ENCODE peak calls at places on chromosome 11, in four cellular contexts. E is mammary epithelial cell; G is GOT3; N is stimulated activated CD8-positive, alpha-beta memory T cell treated with anti-CD3 and anti-CD28 coated beads, Interleukin-15, amount 100 ng/mL, for 4 hours. R is an unnamed sample.

GRCh38 chr11:132126973-132127900 is 756.8 kb downstream of the NTM start:
- DNase-seq in E (peak; percentile 67), N (no peak), G (no peak), R (no peak)

GRCh38 chr11:17157773-17158172 is 50.0 kb downstream of the PIK3C2A start:
- DNase-seq in G (no peak), E (no peak), N (no peak), R (no peak)

GRCh38 chr11:77197626-77198320 is 69.7 kb downstream of the MYO7A start:
- DNase-seq in N (no peak), G (no peak), E (no peak), R (no peak)

GRCh38 chr11:16737860-16738197 is 618 bp upstream of the C11orf58 start:
- DNase-seq in G (no peak), N (no peak), E (no peak), R (no peak)

GRCh38 chr11:90916706-90917105 is 693.9 kb upstream of the CHORDC1 start:
- DNase-seq in G (no peak), E (no peak), N (no peak), R (no peak)

GRCh38 chr11:103525069-103525468 is 415.8 kb downstream of the DYNC2H1 start:
- DNase-seq in G (no peak), N (no peak), E (peak; percentile 69), R (no peak)

GRCh38 chr11:64150051-64150450 is 15.9 kb downstream of the MACROD1 start:
- DNase-seq in G (no peak), N (no peak), E (no peak), R (no peak)

GRCh38 chr11:102390667-102391449 is 43.8 kb downstream of the BIRC2 start:
- DNase-seq in E (peak; percentile 50), N (no peak), G (no peak), R (peak; percentile 61)

GRCh38 chr11:15743244-15743629 is 613.1 kb downstream of the SOX6 start:
- DNase-seq in N (no peak), E (no peak), G (no peak), R (no peak)

GRCh38 chr11:123441161-123441560 is 11.1 kb downstream of the GRAMD1B start:
- DNase-seq in G (no peak), N (no peak), E (no peak), R (no peak)

GRCh38 chr11:67306769-67307544 is 3.6 kb downstream of the SSH3 start:
- DNase-seq in N (no peak), E (no peak), G (no peak), R (no peak)